ENCODE peak calls at places on chromosome 9, in five cellular contexts. S is HT1080, O is T47D, P is EL, V is NCI-H2171 treated with DMSO at 0.1 percent for 48 hours. A is an unnamed sample.

GRCh38 chr9:16883586-16883985 is 13.1 kb upstream of the BNC2 start:
- DNase-seq in S (no peak), O (no peak), P (peak; percentile 50), V (no peak), A (no peak)

GRCh38 chr9:115006660-115007059 is 76.3 kb upstream of the TNFSF8 start:
- DNase-seq in S (peak; percentile 97), O (no peak), P (peak; percentile 96), V (no peak), A (no peak)

GRCh38 chr9:134618823-134619454 is 22.7 kb upstream of the COL5A1 start:
- DNase-seq in S (no peak), O (no peak), P (no peak), V (no peak), A (no peak)

GRCh38 chr9:81073821-81074220 is 615.5 kb downstream of the TLE1 start:
- DNase-seq in S (no peak), O (no peak), P (no peak), V (no peak), A (no peak)

GRCh38 chr9:130714586-130715110 is 21.1 kb downstream of the EXOSC2 start:
- DNase-seq in S (no peak), O (no peak), P (peak; percentile 16), V (no peak), A (no peak)

GRCh38 chr9:104993291-104993963 is 65.5 kb upstream of the ABCA1 start:
- DNase-seq in S (peak; percentile 52), O (no peak), P (peak; percentile 76), V (no peak), A (no peak)

GRCh38 chr9:105306533-105307140 is 62.2 kb downstream of the SLC44A1 start:
- DNase-seq in S (no peak), O (no peak), P (no peak), V (no peak), A (no peak)

GRCh38 chr9:99287641-99288040 is 65.6 kb downstream of the SEC61B start:
- DNase-seq in S (no peak), O (no peak), P (no peak), V (no peak), A (no peak)

GRCh38 chr9:136432591-136432990 is 7.1 kb downstream of the INPP5E start:
- DNase-seq in S (no peak), O (no peak), P (no peak), V (no peak), A (no peak)

GRCh38 chr9:127545196-127546124 is 66.6 kb upstream of the STXBP1 start:
- DNase-seq in S (peak; percentile 90), O (peak; percentile 95), P (peak; percentile 60), V (no peak), A (no peak)

GRCh38 chr9:129739432-129739831 is 13.4 kb downstream of the PTGES start:
- DNase-seq in S (no peak), O (no peak), P (no peak), V (no peak), A (no peak)

GRCh38 chr9:27539479-27540441 is 10.1 kb upstream of the MOB3B start:
- DNase-seq in S (peak; percentile 32), O (peak; percentile 14), P (peak; percentile 48), V (no peak), A (no peak)

GRCh38 chr9:104276709-104277245 is 182.7 kb downstream of the SMC2 start:
- DNase-seq in S (peak; percentile 69), O (no peak), P (peak; percentile 78), V (no peak), A (no peak)

GRCh38 chr9:78015242-78015641 is 16.4 kb downstream of the GNAQ start:
- DNase-seq in S (no peak), O (no peak), P (no peak), V (no peak), A (no peak)

GRCh38 chr9:36867672-36868471 is 166.2 kb downstream of the PAX5 start:
- DNase-seq in S (no peak), O (no peak), P (no peak), V (no peak), A (no peak)

GRCh38 chr9:87592554-87593394 is 95.1 kb downstream of the DAPK1 start:
- DNase-seq in S (no peak), O (no peak), P (peak; percentile 84), V (peak; percentile 86), A (no peak)

GRCh38 chr9:14362175-14362574 is 48.2 kb upstream of the NFIB start:
- DNase-seq in S (no peak), O (no peak), P (no peak), V (no peak), A (no peak)

GRCh38 chr9:109278848-109279247 is 42.0 kb downstream of the EPB41L4B start:
- DNase-seq in S (no peak), O (no peak), P (no peak), V (peak; percentile 54), A (no peak)

GRCh38 chr9:91395553-91396470 is 27.8 kb downstream of the NFIL3 start:
- DNase-seq in S (peak; percentile 82), O (no peak), P (peak; percentile 88), V (peak; percentile 96), A (peak; percentile 79)

GRCh38 chr9:91485006-91485405 is 61.4 kb upstream of the NFIL3 start:
- DNase-seq in S (no peak), O (no peak), P (no peak), V (no peak), A (no peak)

GRCh38 chr9:8858250-8859161 is 1058.9 kb upstream of the DMAC1 start:
- DNase-seq in S (no peak), O (no peak), P (no peak), V (no peak), A (no peak)

GRCh38 chr9:3912817-3913216 is 387.0 kb upstream of the RFX3 start:
- DNase-seq in S (no peak), O (no peak), P (peak; percentile 63), V (no peak), A (no peak)

GRCh38 chr9:6969805-6970204 is 212.0 kb downstream of the KDM4C start:
- DNase-seq in S (no peak), O (no peak), P (no peak), V (no peak), A (no peak)

GRCh38 chr9:115672477-115673316 is 480.9 kb upstream of the PAPPA start:
- DNase-seq in S (peak; percentile 97), O (no peak), P (peak; percentile 99), V (no peak), A (no peak)

GRCh38 chr9:106755727-106756126 is 107.2 kb upstream of the ZNF462 start:
- DNase-seq in S (no peak), O (peak; percentile 96), P (no peak), V (no peak), A (no peak)

GRCh38 chr9:105620996-105621395 is 41.3 kb upstream of the TAL2 start:
- DNase-seq in S (no peak), O (no peak), P (no peak), V (peak; percentile 90), A (peak; percentile 69)

GRCh38 chr9:7811679-7812078 is 12.1 kb upstream of the DMAC1 start:
- DNase-seq in S (no peak), O (no peak), P (no peak), V (peak; percentile 2), A (no peak)

GRCh38 chr9:38079410-38080105 is 10.5 kb upstream of the SHB start:
- DNase-seq in S (peak; percentile 81), O (no peak), P (peak; percentile 72), V (no peak), A (peak; percentile 99)

GRCh38 chr9:73919712-73920111 is 577.4 kb upstream of the RORB start:
- DNase-seq in S (no peak), O (no peak), P (no peak), V (no peak), A (no peak)

GRCh38 chr9:120882935-120883607 is 6.1 kb upstream of the PHF19 start:
- DNase-seq in S (no peak), O (no peak), P (no peak), V (peak; percentile 30), A (no peak)

GRCh38 chr9:121884057-121884512 is 209.0 kb downstream of the TTLL11 start:
- DNase-seq in S (no peak), O (no peak), P (no peak), V (no peak), A (no peak)

GRCh38 chr9:114723926-114724325 is 41.9 kb upstream of the TEX48 start:
- DNase-seq in S (no peak), O (no peak), P (peak; percentile 73), V (no peak), A (no peak)

GRCh38 chr9:93299418-93300174 is 115.7 kb downstream of the WNK2 start:
- DNase-seq in S (no peak), O (no peak), P (no peak), V (no peak), A (peak; percentile 73)